ENCODE peak calls at places on chromosomes 1 and 21, in five cellular contexts. L is K562, U is chondrocyte, R is pancreas, M is amygdala. T is an unnamed sample.

GRCh38 chr1:104760017-104760416 is 1010.3 kb downstream of the AMY1C start:
- DNase-seq in L (no peak), U (no peak), R (no peak), M (no peak), T (no peak)

GRCh38 chr21:46022551-46023107 is 41.1 kb downstream of the COL6A1 start:
- DNase-seq in L (peak; percentile 96), U (no peak), R (no peak), M (no peak), T (no peak)

GRCh38 chr1:172449585-172450523 is 6.0 kb upstream of the PIGC start:
- DNase-seq in L (peak; percentile 85), U (no peak), R (peak; percentile 71), M (no peak), T (no peak)

GRCh38 chr1:23899070-23899469 is 14.1 kb downstream of the CNR2 start:
- DNase-seq in L (no peak), U (no peak), R (no peak), M (no peak), T (no peak)

GRCh38 chr1:43987159-43988022 is 4.0 kb upstream of the CCDC24 start:
- DNase-seq in L (no peak), U (no peak), R (no peak), M (no peak), T (no peak)

GRCh38 chr1:26293911-26294463 is 12.4 kb downstream of the UBXN11 start:
- DNase-seq in L (no peak), U (no peak), R (no peak), M (no peak), T (peak; percentile 2)

GRCh38 chr1:70090875-70091274 is 114.5 kb downstream of the LRRC40 start:
- DNase-seq in L (no peak), U (no peak), R (no peak), M (no peak), T (no peak)

GRCh38 chr1:66788231-66788939 is 12.7 kb downstream of the INSL5 start:
- DNase-seq in L (no peak), U (no peak), R (no peak), M (no peak), T (peak; percentile 3)

GRCh38 chr1:57633055-57633454 is 209.2 kb upstream of the DAB1 start:
- DNase-seq in L (no peak), U (no peak), R (no peak), M (no peak), T (no peak)

GRCh38 chr1:212596798-212597197 is 11.8 kb upstream of the ATF3 start:
- DNase-seq in L (no peak), U (no peak), R (no peak), M (no peak), T (no peak)

GRCh38 chr1:167344112-167344511 is 123.4 kb downstream of the POU2F1 start:
- DNase-seq in L (no peak), U (no peak), R (no peak), M (no peak), T (no peak)